ENCODE peak calls at places on chromosomes 1 and 21, in eight cellular contexts. One of them, this sample, is unnamed.

GRCh38 chr1:244349103-244349531 is 102.6 kb downstream of the ADSS2 start:
- DNase-seq in body of pancreas: no peak
- DNase-seq in fibroblast of the aortic adventitia: peak
- DNase-seq in cardiac muscle cell: no peak
- DNase-seq in BJ: peak
- DNase-seq in transverse colon: no peak
- DNase-seq in sigmoid colon: peak
- DNase-seq in GM06990: no peak
- DNase-seq in this sample: peak

GRCh38 chr21:35075546-35075945 is 26.4 kb upstream of the RUNX1 start:
- DNase-seq in body of pancreas: peak
- DNase-seq in fibroblast of the aortic adventitia: peak
- DNase-seq in cardiac muscle cell: no peak
- DNase-seq in BJ: no peak
- DNase-seq in transverse colon: no peak
- DNase-seq in sigmoid colon: peak
- DNase-seq in GM06990: no peak
- DNase-seq in this sample: peak

GRCh38 chr1:184843732-184844495 is 89.3 kb upstream of the EDEM3 start:
- DNase-seq in body of pancreas: peak
- DNase-seq in fibroblast of the aortic adventitia: no peak
- DNase-seq in cardiac muscle cell: no peak
- DNase-seq in BJ: no peak
- DNase-seq in transverse colon: peak
- DNase-seq in sigmoid colon: no peak
- DNase-seq in GM06990: no peak
- DNase-seq in this sample: no peak

GRCh38 chr1:183090386-183091006 is 67.3 kb downstream of the LAMC1 start:
- DNase-seq in body of pancreas: peak
- DNase-seq in fibroblast of the aortic adventitia: peak
- DNase-seq in cardiac muscle cell: no peak
- DNase-seq in BJ: no peak
- DNase-seq in transverse colon: peak
- DNase-seq in sigmoid colon: peak
- DNase-seq in GM06990: no peak
- DNase-seq in this sample: peak

GRCh38 chr1:169595764-169596711 is 9.8 kb upstream of the F5 start:
- DNase-seq in body of pancreas: no peak
- DNase-seq in fibroblast of the aortic adventitia: peak
- DNase-seq in cardiac muscle cell: peak
- DNase-seq in BJ: no peak
- DNase-seq in transverse colon: no peak
- DNase-seq in sigmoid colon: no peak
- DNase-seq in GM06990: no peak
- DNase-seq in this sample: peak

GRCh38 chr1:210697185-210697584 is 368.5 kb downstream of the HHAT start:
- DNase-seq in body of pancreas: no peak
- DNase-seq in fibroblast of the aortic adventitia: no peak
- DNase-seq in cardiac muscle cell: no peak
- DNase-seq in BJ: no peak
- DNase-seq in transverse colon: no peak
- DNase-seq in sigmoid colon: no peak
- DNase-seq in GM06990: no peak
- DNase-seq in this sample: no peak

GRCh38 chr21:42426876-42427480 is 23.3 kb downstream of the UBASH3A start:
- DNase-seq in body of pancreas: no peak
- DNase-seq in fibroblast of the aortic adventitia: no peak
- DNase-seq in cardiac muscle cell: no peak
- DNase-seq in BJ: no peak
- DNase-seq in transverse colon: peak
- DNase-seq in sigmoid colon: no peak
- DNase-seq in GM06990: no peak
- DNase-seq in this sample: no peak

GRCh38 chr21:37546949-37547614 is 180.5 kb downstream of the DYRK1A start:
- DNase-seq in body of pancreas: no peak
- DNase-seq in fibroblast of the aortic adventitia: peak
- DNase-seq in cardiac muscle cell: no peak
- DNase-seq in BJ: peak
- DNase-seq in transverse colon: no peak
- DNase-seq in sigmoid colon: peak
- DNase-seq in GM06990: no peak
- DNase-seq in this sample: peak

GRCh38 chr1:238177960-238178359 is 287.2 kb upstream of the ZP4 start:
- DNase-seq in body of pancreas: no peak
- DNase-seq in fibroblast of the aortic adventitia: no peak
- DNase-seq in cardiac muscle cell: no peak
- DNase-seq in BJ: no peak
- DNase-seq in transverse colon: no peak
- DNase-seq in sigmoid colon: no peak
- DNase-seq in GM06990: no peak
- DNase-seq in this sample: no peak

GRCh38 chr21:46098303-46099141 is 610 bp downstream of the COL6A2 start:
- DNase-seq in body of pancreas: peak
- DNase-seq in fibroblast of the aortic adventitia: peak
- DNase-seq in cardiac muscle cell: peak
- DNase-seq in BJ: no peak
- DNase-seq in transverse colon: peak
- DNase-seq in sigmoid colon: peak
- DNase-seq in GM06990: no peak
- DNase-seq in this sample: peak
- H3K4me3 ChIP-seq in body of pancreas: no peak
- H3K4me3 ChIP-seq in fibroblast of the aortic adventitia: peak
- H3K4me3 ChIP-seq in cardiac muscle cell: peak
- H3K4me3 ChIP-seq in BJ: peak
- H3K4me3 ChIP-seq in transverse colon: peak
- H3K4me3 ChIP-seq in sigmoid colon: peak
- H3K4me3 ChIP-seq in GM06990: no peak
- H3K4me3 ChIP-seq in this sample: peak

DNA sequence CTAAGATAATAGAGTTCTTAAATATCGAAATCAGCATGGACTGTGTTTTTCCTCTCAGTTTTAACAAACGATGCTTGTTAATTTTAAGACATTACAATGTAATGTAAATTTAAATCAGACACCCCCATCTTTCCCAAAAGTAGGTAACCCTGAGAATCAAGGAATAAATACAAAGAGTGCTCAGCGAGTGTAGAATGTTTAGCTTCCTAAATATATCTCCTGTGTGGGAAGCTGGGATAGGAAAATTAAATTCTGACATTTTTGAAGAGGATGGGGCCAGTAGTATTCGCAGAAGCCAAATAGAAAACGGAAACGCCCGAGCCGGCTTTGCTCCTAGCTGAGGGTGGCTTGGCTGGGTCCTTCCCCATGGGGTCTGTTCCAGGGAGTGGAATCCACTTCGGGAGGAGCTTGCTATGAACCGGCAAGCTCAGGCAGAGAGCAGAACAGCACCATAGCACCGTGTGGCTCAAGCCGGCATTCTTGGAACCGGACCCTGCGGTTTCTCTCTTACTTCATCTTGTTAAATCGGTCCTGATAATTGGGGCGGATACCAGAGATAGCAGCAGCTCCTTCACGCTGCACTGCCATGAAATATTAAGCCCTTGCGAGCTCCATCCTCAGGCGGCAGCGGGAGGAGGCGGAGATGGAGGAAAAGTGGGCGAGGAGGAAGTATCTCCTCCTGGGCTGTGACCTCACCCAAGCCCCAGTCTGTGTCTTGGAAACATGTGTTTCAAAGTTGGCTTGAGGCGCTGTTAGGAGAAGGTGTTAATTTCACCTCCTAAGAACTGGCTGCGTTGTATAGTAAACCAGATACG is 24.9 kb downstream of the MAP3K7CL start:
- DNase-seq in body of pancreas: peak
- DNase-seq in fibroblast of the aortic adventitia: peak
- DNase-seq in cardiac muscle cell: peak
- DNase-seq in BJ: no peak
- DNase-seq in transverse colon: no peak
- DNase-seq in sigmoid colon: peak
- DNase-seq in GM06990: no peak
- DNase-seq in this sample: peak
- TF ChIP-seq CTCF in body of pancreas: no peak
- TF ChIP-seq CTCF in fibroblast of the aortic adventitia: peak
- TF ChIP-seq CTCF in cardiac muscle cell: peak
- TF ChIP-seq CTCF in BJ: peak
- TF ChIP-seq CTCF in transverse colon: no peak
- TF ChIP-seq CTCF in sigmoid colon: no peak
- TF ChIP-seq CTCF in GM06990: no peak
- TF ChIP-seq CTCF in this sample: no peak

DNA sequence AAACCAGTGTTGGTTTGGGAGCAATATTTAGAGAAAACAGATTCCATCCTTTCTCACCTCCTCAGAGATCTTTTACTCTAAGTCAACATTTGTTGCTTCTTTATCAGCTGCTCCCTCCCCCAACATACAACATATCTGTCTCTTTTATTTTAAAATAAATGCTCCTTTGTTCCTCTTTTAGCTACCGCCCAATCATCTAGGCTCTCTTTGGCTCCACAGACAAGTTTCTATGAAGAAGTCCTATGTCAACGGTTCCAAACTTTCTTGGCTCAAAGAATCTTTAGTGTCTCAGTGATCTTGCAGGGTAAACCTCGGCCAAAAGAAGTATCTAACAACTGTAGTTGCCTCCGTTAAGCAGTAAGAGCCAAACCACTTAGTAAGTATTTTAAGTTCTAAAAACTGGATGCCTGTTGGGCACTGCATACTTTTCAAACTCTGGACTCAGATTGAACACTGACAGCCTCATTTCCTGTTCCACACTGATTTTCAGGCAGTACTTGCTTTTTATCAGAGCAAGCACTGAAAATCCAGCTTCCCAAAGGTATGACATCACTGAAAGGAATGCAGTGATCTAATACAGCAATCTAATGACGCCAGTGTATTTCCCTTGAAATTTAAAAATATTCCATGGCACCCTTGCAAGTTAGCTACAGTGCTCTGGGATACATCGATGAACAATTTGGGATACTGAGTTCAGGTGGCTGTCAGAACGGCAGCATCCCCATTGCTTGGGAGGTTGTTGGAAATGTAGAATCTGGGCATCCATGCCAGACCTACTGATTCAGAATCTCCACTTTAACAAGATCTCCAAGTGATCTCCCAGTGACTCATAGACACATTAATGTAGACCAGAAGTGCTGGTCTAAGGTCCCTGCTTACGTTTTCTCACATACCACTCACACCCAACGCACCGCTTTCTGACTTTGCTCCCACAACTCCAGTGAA is 26.8 kb downstream of the EGLN1 start:
- DNase-seq in body of pancreas: no peak
- DNase-seq in fibroblast of the aortic adventitia: peak
- DNase-seq in cardiac muscle cell: peak
- DNase-seq in BJ: peak
- DNase-seq in transverse colon: no peak
- DNase-seq in sigmoid colon: no peak
- DNase-seq in GM06990: no peak
- DNase-seq in this sample: peak
- H3K4me3 ChIP-seq in body of pancreas: no peak
- H3K4me3 ChIP-seq in fibroblast of the aortic adventitia: peak
- H3K4me3 ChIP-seq in cardiac muscle cell: no peak
- H3K4me3 ChIP-seq in BJ: no peak
- H3K4me3 ChIP-seq in transverse colon: no peak
- H3K4me3 ChIP-seq in sigmoid colon: no peak
- H3K4me3 ChIP-seq in GM06990: no peak
- H3K4me3 ChIP-seq in this sample: peak

GRCh38 chr1:8598060-8598724 is 219.2 kb downstream of the RERE start:
- DNase-seq in body of pancreas: peak
- DNase-seq in fibroblast of the aortic adventitia: peak
- DNase-seq in cardiac muscle cell: peak
- DNase-seq in BJ: no peak
- DNase-seq in transverse colon: peak
- DNase-seq in sigmoid colon: peak
- DNase-seq in GM06990: no peak
- DNase-seq in this sample: peak
- TF ChIP-seq CTCF in body of pancreas: peak
- TF ChIP-seq CTCF in fibroblast of the aortic adventitia: peak
- TF ChIP-seq CTCF in cardiac muscle cell: peak
- TF ChIP-seq CTCF in BJ: peak
- TF ChIP-seq CTCF in transverse colon: peak
- TF ChIP-seq CTCF in sigmoid colon: peak
- TF ChIP-seq CTCF in GM06990: no peak
- TF ChIP-seq CTCF in this sample: peak

GRCh38 chr1:1370771-1371300 is 4.2 kb downstream of the AURKAIP1 start:
- DNase-seq in body of pancreas: no peak
- DNase-seq in fibroblast of the aortic adventitia: no peak
- DNase-seq in cardiac muscle cell: no peak
- DNase-seq in BJ: no peak
- DNase-seq in transverse colon: no peak
- DNase-seq in sigmoid colon: no peak
- DNase-seq in GM06990: no peak
- DNase-seq in this sample: no peak

GRCh38 chr1:1365875-1366698 is 7.7 kb upstream of the MXRA8 start:
- DNase-seq in body of pancreas: no peak
- DNase-seq in fibroblast of the aortic adventitia: no peak
- DNase-seq in cardiac muscle cell: no peak
- DNase-seq in BJ: no peak
- DNase-seq in transverse colon: no peak
- DNase-seq in sigmoid colon: no peak
- DNase-seq in GM06990: no peak
- DNase-seq in this sample: no peak

GRCh38 chr1:1367238-1367796 is 7.7 kb downstream of the AURKAIP1 start:
- DNase-seq in body of pancreas: no peak
- DNase-seq in fibroblast of the aortic adventitia: no peak
- DNase-seq in cardiac muscle cell: no peak
- DNase-seq in BJ: no peak
- DNase-seq in transverse colon: no peak
- DNase-seq in sigmoid colon: no peak
- DNase-seq in GM06990: no peak
- DNase-seq in this sample: no peak

GRCh38 chr1:1364266-1364665 is 5.9 kb upstream of the MXRA8 start:
- DNase-seq in body of pancreas: no peak
- DNase-seq in fibroblast of the aortic adventitia: no peak
- DNase-seq in cardiac muscle cell: no peak
- DNase-seq in BJ: no peak
- DNase-seq in transverse colon: no peak
- DNase-seq in sigmoid colon: no peak
- DNase-seq in GM06990: no peak
- DNase-seq in this sample: no peak

GRCh38 chr1:1366699-1367067 is 8.3 kb downstream of the AURKAIP1 start:
- DNase-seq in body of pancreas: no peak
- DNase-seq in fibroblast of the aortic adventitia: no peak
- DNase-seq in cardiac muscle cell: no peak
- DNase-seq in BJ: no peak
- DNase-seq in transverse colon: no peak
- DNase-seq in sigmoid colon: no peak
- DNase-seq in GM06990: no peak
- DNase-seq in this sample: no peak
- H3K4me3 ChIP-seq in body of pancreas: no peak
- H3K4me3 ChIP-seq in fibroblast of the aortic adventitia: no peak
- H3K4me3 ChIP-seq in cardiac muscle cell: no peak
- H3K4me3 ChIP-seq in BJ: no peak
- H3K4me3 ChIP-seq in transverse colon: no peak
- H3K4me3 ChIP-seq in sigmoid colon: no peak
- H3K4me3 ChIP-seq in GM06990: no peak
- H3K4me3 ChIP-seq in this sample: no peak